ENCODE peak calls at places on chromosomes 6 and 20, in seven cellular contexts. T is T-helper 1 cell; Z is CD4-positive, alpha-beta memory T cell; C is GM23248; R is HTR-8/SVneo; D is ELR; Y is aorta. X is an unnamed sample.

GRCh38 chr6:159085396-159085895 is 40.7 kb upstream of the TAGAP start:
- DNase-seq in T (no peak), Z (no peak), C (no peak), R (no peak), D (no peak), Y (no peak), X (no peak)

GRCh38 chr6:1851681-1852456 is 242.2 kb downstream of the FOXC1 start:
- DNase-seq in T (no peak), Z (no peak), C (no peak), R (no peak), D (no peak), Y (no peak), X (no peak)

GRCh38 chr20:3420211-3420707 is 12.8 kb upstream of the DNAAF9 start:
- DNase-seq in T (no peak), Z (peak; percentile 48), C (peak; percentile 84), R (no peak), D (peak; percentile 29), Y (no peak), X (no peak)

GRCh38 chr6:15426926-15427325 is 181.1 kb downstream of the JARID2 start:
- DNase-seq in T (no peak), Z (no peak), C (no peak), R (no peak), D (no peak), Y (no peak), X (no peak)

GRCh38 chr6:117265425-117266266 is at the start of gene VGLL2:
- DNase-seq in T (no peak), Z (no peak), C (peak; percentile 77), R (peak; percentile 42), D (peak; percentile 47), Y (peak; percentile 80), X (no peak)

GRCh38 chr6:40950986-40951730 is 87.9 kb downstream of the UNC5CL start:
- DNase-seq in T (no peak), Z (no peak), C (peak; percentile 73), R (peak; percentile 55), D (peak; percentile 72), Y (no peak), X (no peak)

GRCh38 chr6:109945091-109945490 is 33.0 kb upstream of the GPR6 start:
- DNase-seq in T (no peak), Z (no peak), C (no peak), R (no peak), D (no peak), Y (no peak), X (no peak)

GRCh38 chr20:58618694-58619540 is 32.2 kb upstream of the STX16 start:
- DNase-seq in T (no peak), Z (no peak), C (peak; percentile 76), R (no peak), D (no peak), Y (peak; percentile 72), X (no peak)

GRCh38 chr6:168133186-168133585 is 54.2 kb upstream of the FRMD1 start:
- DNase-seq in T (no peak), Z (no peak), C (peak; percentile 88), R (no peak), D (peak; percentile 9), Y (peak; percentile 88), X (peak; percentile 86)

GRCh38 chr6:80319286-80319685 is 212.8 kb downstream of the BCKDHB start:
- DNase-seq in T (no peak), Z (no peak), C (peak; percentile 69), R (no peak), D (peak; percentile 30), Y (no peak), X (no peak)

GRCh38 chr20:4439461-4439860 is 282.2 kb upstream of the PRND start:
- DNase-seq in T (no peak), Z (no peak), C (no peak), R (no peak), D (no peak), Y (no peak), X (no peak)

GRCh38 chr20:54103067-54103761 is 32.8 kb upstream of the BCAS1 start:
- DNase-seq in T (peak; percentile 32), Z (peak; percentile 50), C (peak; percentile 66), R (peak; percentile 88), D (peak; percentile 82), Y (peak; percentile 85), X (peak; percentile 92)

GRCh38 chr6:36947570-36948351 is 6.8 kb upstream of the PI16 start:
- DNase-seq in T (no peak), Z (peak; percentile 44), C (no peak), R (no peak), D (no peak), Y (peak; percentile 38), X (peak; percentile 46)

GRCh38 chr6:90269334-90269733 is 27.3 kb downstream of the BACH2 start:
- DNase-seq in T (no peak), Z (no peak), C (no peak), R (no peak), D (no peak), Y (no peak), X (no peak)

GRCh38 chr20:63756648-63756991 is 17.0 kb downstream of the SLC2A4RG start:
- DNase-seq in T (no peak), Z (peak; percentile 25), C (no peak), R (no peak), D (no peak), Y (no peak), X (no peak)

GRCh38 chr6:149545258-149545753 is 537 bp downstream of the PPIL4 start:
- DNase-seq in T (peak; percentile 44), Z (peak; percentile 84), C (peak; percentile 89), R (no peak), D (peak; percentile 80), Y (peak; percentile 80), X (no peak)

GRCh38 chr20:61925555-61926252 is 140.0 kb downstream of the TAF4 start:
- DNase-seq in T (no peak), Z (no peak), C (peak; percentile 73), R (no peak), D (peak; percentile 72), Y (no peak), X (peak; percentile 61)

GRCh38 chr20:63268671-63269439 is 3.8 kb upstream of the ARFGAP1 start:
- DNase-seq in T (no peak), Z (no peak), C (peak; percentile 34), R (no peak), D (no peak), Y (no peak), X (no peak)

GRCh38 chr20:36303831-36304230 is 2.3 kb upstream of the DLGAP4 start:
- DNase-seq in T (no peak), Z (no peak), C (no peak), R (no peak), D (no peak), Y (no peak), X (no peak)

GRCh38 chr6:4055420-4056041 is 23.4 kb downstream of the FAM217A start:
- DNase-seq in T (no peak), Z (no peak), C (peak; percentile 85), R (peak; percentile 60), D (peak; percentile 91), Y (no peak), X (no peak)

GRCh38 chr6:142907017-142907470 is 37.9 kb downstream of the HIVEP2 start:
- DNase-seq in T (no peak), Z (peak; percentile 48), C (no peak), R (no peak), D (no peak), Y (no peak), X (no peak)

GRCh38 chr20:36344517-36345132 is 38.5 kb downstream of the DLGAP4 start:
- DNase-seq in T (no peak), Z (no peak), C (peak; percentile 62), R (peak; percentile 86), D (peak; percentile 73), Y (no peak), X (no peak)

GRCh38 chr6:137878810-137879285 is 11.8 kb downstream of the TNFAIP3 start:
- DNase-seq in T (no peak), Z (no peak), C (no peak), R (no peak), D (no peak), Y (no peak), X (no peak)

GRCh38 chr6:47520282-47520681 is 42.7 kb downstream of the CD2AP start:
- DNase-seq in T (no peak), Z (no peak), C (no peak), R (no peak), D (no peak), Y (no peak), X (no peak)